ENCODE peak calls at places on chromosome 12, in four cellular contexts. U is H1, Y is HepG2, N is K562. R is an unnamed sample.

GRCh38 chr12:109944975-109945374 is 44.9 kb downstream of the TCHP start:
- DNase-seq in U (peak), Y (peak), N (no peak), R (peak)

GRCh38 chr12:94263011-94263786 is 114.8 kb downstream of the PLXNC1 start:
- DNase-seq in U (no peak), Y (no peak), N (peak), R (peak)

GRCh38 chr12:95661360-95661759 is 110.1 kb upstream of the USP44 start:
- DNase-seq in U (no peak), Y (no peak), N (no peak), R (no peak)

GRCh38 chr12:6281081-6281809 is 29.2 kb upstream of the PLEKHG6 start:
- DNase-seq in U (no peak), Y (no peak), N (no peak), R (no peak)

GRCh38 chr12:21073129-21073528 is 57.9 kb upstream of the SLCO1B1 start:
- DNase-seq in U (no peak), Y (no peak), N (no peak), R (no peak)

GRCh38 chr12:13093191-13093849 is 10.1 kb downstream of the GSG1 start:
- DNase-seq in U (no peak), Y (no peak), N (no peak), R (no peak)

GRCh38 chr12:91023326-91024004 is 18.7 kb upstream of the EPYC start:
- DNase-seq in U (no peak), Y (no peak), N (no peak), R (no peak)

GRCh38 chr12:27644446-27644845 is 51.8 kb upstream of the REP15 start:
- DNase-seq in U (no peak), Y (no peak), N (no peak), R (no peak)

GRCh38 chr12:27969901-27970390 is 2.6 kb downstream of the PTHLH start:
- DNase-seq in U (no peak), Y (peak), N (peak), R (peak)

GRCh38 chr12:3187846-3188755 is 110.9 kb downstream of the TSPAN9 start:
- DNase-seq in U (no peak), Y (no peak), N (no peak), R (no peak)

GRCh38 chr12:67430708-67431335 is 161.7 kb downstream of the CAND1 start:
- DNase-seq in U (no peak), Y (no peak), N (no peak), R (peak)

DNA sequence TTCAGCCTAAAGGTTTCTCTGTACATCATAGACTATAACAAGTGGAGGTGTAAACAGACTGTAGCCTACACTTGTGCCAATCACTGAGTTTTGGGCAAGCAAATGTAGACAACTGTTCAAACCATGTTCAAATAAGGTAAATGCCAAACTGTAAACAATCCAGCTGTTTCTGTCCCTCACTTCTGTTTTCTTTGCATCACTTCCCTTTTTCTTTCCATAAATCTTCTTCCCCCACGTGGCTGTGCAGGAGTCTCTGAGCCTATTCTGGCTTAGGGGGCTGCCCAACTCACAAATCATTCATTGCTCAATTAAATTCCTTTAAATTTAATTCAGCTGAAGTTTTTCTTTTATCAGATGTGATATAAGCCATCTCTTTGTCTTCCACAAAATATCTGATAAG is 65.1 kb upstream of the CPM start:
- DNase-seq in U (no peak), Y (no peak), N (no peak), R (no peak)
- H3K27ac ChIP-seq in U (no peak), Y (no peak), N (no peak), R (no peak)

GRCh38 chr12:14935031-14935430 is 3.3 kb downstream of the ERP27 start:
- DNase-seq in U (no peak), Y (no peak), N (no peak), R (no peak)

GRCh38 chr12:14936224-14936861 is 2.0 kb downstream of the ERP27 start:
- DNase-seq in U (no peak), Y (no peak), N (no peak), R (peak)

GRCh38 chr12:14937014-14937413 is 1.3 kb downstream of the ERP27 start:
- DNase-seq in U (no peak), Y (no peak), N (no peak), R (no peak)

GRCh38 chr12:14938301-14938700 is at the start of gene ERP27:
- DNase-seq in U (no peak), Y (no peak), N (no peak), R (no peak)

DNA sequence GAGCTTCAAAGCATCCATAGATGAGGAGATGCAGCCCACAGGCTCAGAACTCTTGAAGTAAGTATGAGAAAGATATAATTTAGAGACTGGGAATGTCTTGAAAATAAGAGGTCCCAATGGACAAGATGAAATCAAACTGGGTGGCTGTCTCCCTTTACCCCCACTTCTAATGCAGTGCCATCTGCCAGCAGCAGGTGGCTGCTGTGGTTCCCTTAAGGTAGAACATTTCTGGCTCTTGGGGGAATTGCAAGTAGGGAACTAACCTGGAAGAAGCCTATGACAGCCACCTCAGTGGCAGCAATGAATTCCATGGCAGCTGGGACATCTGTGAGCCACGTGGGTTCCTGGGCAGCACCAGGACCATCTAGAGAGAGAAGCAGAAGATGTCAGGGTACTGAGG is 648 bp downstream of the ERP27 start:
- DNase-seq in U (no peak), Y (no peak), N (no peak), R (peak)
- TF ChIP-seq CREB1 in U (no peak), Y (no peak), N (no peak), R (no peak)

GRCh38 chr12:92398565-92399309 is 253.1 kb upstream of the BTG1 start:
- DNase-seq in U (no peak), Y (no peak), N (no peak), R (no peak)
- H3K27ac ChIP-seq in U (no peak), Y (no peak), N (no peak), R (no peak)

DNA sequence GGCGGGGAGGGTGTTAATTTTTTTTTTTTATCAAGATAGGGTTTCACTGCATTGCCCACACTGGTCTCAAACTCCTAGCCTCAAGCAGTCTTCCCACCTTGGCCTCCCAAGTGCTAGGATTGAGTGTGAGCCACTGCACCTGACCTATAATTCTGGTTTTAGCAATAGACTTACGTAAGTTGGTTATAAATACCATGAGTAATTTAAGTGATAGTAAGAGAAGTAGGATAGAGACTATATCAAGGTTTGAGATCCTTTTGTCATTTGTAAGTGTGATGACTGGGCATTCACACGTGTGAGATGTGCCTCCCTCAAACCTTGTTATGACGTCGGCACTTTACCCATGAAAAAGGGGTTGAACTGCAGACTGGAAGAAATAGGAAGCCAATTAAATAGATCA is 22.5 kb downstream of the SINHCAF start:
- DNase-seq in U (no peak), Y (no peak), N (no peak), R (no peak)
- TF ChIP-seq CREB1 in U (no peak), Y (no peak), N (no peak), R (no peak)

GRCh38 chr12:105617141-105617540 is 286.6 kb downstream of the C12orf75 start:
- DNase-seq in U (no peak), Y (no peak), N (no peak), R (no peak)

GRCh38 chr12:105611340-105611739 is 280.8 kb downstream of the C12orf75 start:
- DNase-seq in U (no peak), Y (no peak), N (no peak), R (no peak)

DNA sequence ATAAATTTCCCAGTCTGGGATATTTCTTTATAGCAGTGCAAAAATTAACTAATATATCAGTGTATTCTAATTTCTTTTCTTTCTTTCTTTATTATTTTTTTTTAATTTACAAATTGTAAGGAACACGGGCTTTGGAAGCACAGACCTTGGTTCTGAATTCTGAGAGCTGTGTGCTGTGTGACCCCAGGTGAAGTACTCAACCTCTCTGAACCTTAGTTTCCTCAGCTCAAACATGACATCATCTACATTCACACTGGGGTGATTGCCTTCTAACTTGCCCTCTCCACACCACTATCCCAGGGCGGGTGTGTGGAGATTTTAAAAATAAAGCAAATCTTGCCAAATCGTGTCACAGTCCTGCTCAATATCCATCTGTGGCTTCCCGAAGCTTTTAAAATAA is 282.8 kb downstream of the C12orf75 start:
- DNase-seq in U (no peak), Y (no peak), N (no peak), R (no peak)
- H3K27ac ChIP-seq in U (no peak), Y (no peak), N (no peak), R (no peak)

DNA sequence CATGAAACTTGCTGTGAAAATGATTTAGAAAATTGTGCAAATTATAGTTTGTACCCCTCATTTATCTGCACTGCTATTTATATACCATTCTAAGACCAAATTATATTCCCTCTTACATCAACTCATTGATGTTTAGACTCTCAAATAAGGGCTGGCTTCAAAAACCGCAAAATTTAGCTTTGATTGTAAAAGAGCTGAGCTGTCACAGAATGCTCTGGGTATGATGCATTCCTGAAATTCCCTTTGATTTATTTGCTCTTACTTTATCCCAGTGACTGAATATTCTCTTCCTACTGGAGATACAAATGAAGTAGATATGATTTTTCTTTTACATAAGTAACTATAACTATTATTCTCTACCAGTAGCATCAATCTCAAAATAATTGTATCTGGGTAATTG is 78.0 kb upstream of the TMTC2 start:
- DNase-seq in U (no peak), Y (no peak), N (no peak), R (no peak)
- TF ChIP-seq CREB1 in U (no peak), Y (no peak), N (no peak), R (no peak)